ENCODE peak calls at places on chromosomes 3 and 15, in eight cellular contexts. B is testis, S is lung, W is heart left ventricle, X is psoas muscle, G is AG10803, E is tibial nerve, Z is A549. H is an unnamed sample.

GRCh38 chr3:192188218-192188835 is 539.0 kb downstream of the FGF12 start:
- DNase-seq in G (no peak), B (peak), E (no peak), X (peak), Z (peak), W (peak), S (peak), H (peak)

GRCh38 chr3:115804722-115805121 is 181.4 kb downstream of the GAP43 start:
- DNase-seq in S (no peak), G (peak), W (no peak), E (no peak), B (no peak), X (no peak), Z (peak), H (peak)

GRCh38 chr3:194851254-194851653 is 165.6 kb downstream of the FAM43A start:
- DNase-seq in W (peak), E (no peak), S (no peak), G (no peak), Z (no peak), X (no peak), B (no peak), H (no peak)

GRCh38 chr3:156161172-156161571 is 40.8 kb downstream of the KCNAB1 start:
- DNase-seq in W (no peak), E (no peak), G (no peak), B (no peak), X (no peak), Z (no peak), S (no peak), H (peak)

GRCh38 chr3:39407259-39407629 is 724 bp downstream of the RPSA start:
- DNase-seq in X (no peak), W (no peak), S (no peak), E (no peak), B (no peak), Z (no peak), G (peak), H (peak)

GRCh38 chr3:179474480-179474879 is 23.2 kb upstream of the GNB4 start:
- DNase-seq in X (no peak), W (no peak), S (no peak), E (no peak), Z (no peak), G (no peak), B (no peak), H (peak)

GRCh38 chr3:32816439-32817194 is 1.2 kb upstream of the TRIM71 start:
- DNase-seq in Z (no peak), E (no peak), W (no peak), B (peak), S (no peak), G (peak), X (no peak), H (peak)

GRCh38 chr3:2735392-2735894 is 374.7 kb downstream of the IL5RA start:
- DNase-seq in S (no peak), B (no peak), X (no peak), Z (no peak), G (no peak), E (no peak), W (no peak), H (no peak)

GRCh38 chr3:184296616-184297015 is 2.4 kb upstream of the PSMD2 start:
- DNase-seq in W (no peak), Z (no peak), G (no peak), B (no peak), E (no peak), S (no peak), X (no peak), H (no peak)

GRCh38 chr3:177764377-177764912 is 567.2 kb upstream of the TBL1XR1 start:
- DNase-seq in B (no peak), X (no peak), Z (no peak), E (no peak), S (no peak), W (no peak), G (peak), H (peak)

GRCh38 chr3:54033761-54034160 is 88.6 kb upstream of the CACNA2D3 start:
- DNase-seq in X (peak), W (no peak), E (no peak), B (peak), Z (no peak), S (no peak), G (no peak), H (no peak)

GRCh38 chr15:78768531-78769408 is 42.5 kb downstream of the ADAMTS7 start:
- DNase-seq in E (no peak), X (no peak), S (no peak), G (no peak), B (no peak), W (peak), Z (no peak), H (no peak)

GRCh38 chr15:101807345-101807945 is 4.1 kb downstream of the OR4F6 start:
- DNase-seq in X (no peak), E (no peak), W (no peak), S (no peak), Z (no peak), B (no peak), G (peak), H (no peak)

GRCh38 chr3:179156775-179157174 is 8.6 kb downstream of the PIK3CA start:
- DNase-seq in W (no peak), Z (no peak), X (no peak), B (no peak), E (no peak), S (no peak), G (no peak), H (peak)

GRCh38 chr3:42934910-42935309 is 29.0 kb downstream of the ZNF662 start:
- DNase-seq in W (no peak), B (no peak), E (no peak), Z (no peak), S (no peak), G (no peak), X (no peak), H (no peak)

GRCh38 chr15:53589526-53590057 is 169.9 kb downstream of the WDR72 start:
- DNase-seq in B (no peak), G (no peak), S (no peak), E (no peak), Z (no peak), X (no peak), W (no peak), H (no peak)

GRCh38 chr3:182487048-182487447 is 306.3 kb upstream of the ATP11B start:
- DNase-seq in Z (no peak), W (no peak), S (no peak), X (no peak), B (no peak), G (no peak), E (no peak), H (no peak)

GRCh38 chr3:149705416-149705815 is 46.9 kb downstream of the COMMD2 start:
- DNase-seq in E (no peak), G (no peak), W (no peak), B (no peak), S (no peak), X (no peak), Z (no peak), H (no peak)

GRCh38 chr3:158057666-158058065 is 48.6 kb downstream of the SHOX2 start:
- DNase-seq in Z (no peak), X (no peak), B (no peak), W (no peak), S (no peak), E (no peak), G (no peak), H (no peak)

GRCh38 chr15:76196949-76197315 is 114.3 kb downstream of the ETFA start:
- DNase-seq in W (peak), B (peak), E (no peak), Z (no peak), S (no peak), G (no peak), X (peak), H (no peak)

GRCh38 chr3:4495294-4496110 is 2.4 kb downstream of the ITPR1 start:
- DNase-seq in S (no peak), E (no peak), B (no peak), G (no peak), W (no peak), X (no peak), Z (no peak), H (no peak)
- H3K4me3 ChIP-seq in S (no peak), E (peak), B (peak), G (no peak), W (peak), X (peak), Z (no peak), H (no peak)

GRCh38 chr3:82012775-82013174 is 251.3 kb upstream of the GBE1 start:
- DNase-seq in E (no peak), Z (no peak), W (no peak), B (no peak), S (no peak), G (no peak), X (no peak), H (peak)
- TF ChIP-seq CTCF in E (no peak), Z (peak), W (no peak), B (no peak), S (no peak), G (peak), X (no peak), H (no peak)

GRCh38 chr15:80893777-80894176 is 95.8 kb downstream of the MESD start:
- DNase-seq in S (no peak), W (peak), E (peak), X (peak), Z (no peak), B (no peak), G (peak), H (no peak)

GRCh38 chr15:80890341-80890972 is 99.2 kb downstream of the MESD start:
- DNase-seq in S (no peak), Z (no peak), G (peak), B (no peak), X (no peak), E (no peak), W (no peak), H (peak)

GRCh38 chr15:80895091-80895490 is 94.5 kb downstream of the MESD start:
- DNase-seq in G (no peak), E (no peak), B (no peak), S (no peak), Z (no peak), W (no peak), X (no peak), H (no peak)

GRCh38 chr15:80891006-80891405 is 98.6 kb downstream of the MESD start:
- DNase-seq in E (no peak), G (peak), S (no peak), Z (no peak), B (no peak), W (no peak), X (no peak), H (no peak)

DNA sequence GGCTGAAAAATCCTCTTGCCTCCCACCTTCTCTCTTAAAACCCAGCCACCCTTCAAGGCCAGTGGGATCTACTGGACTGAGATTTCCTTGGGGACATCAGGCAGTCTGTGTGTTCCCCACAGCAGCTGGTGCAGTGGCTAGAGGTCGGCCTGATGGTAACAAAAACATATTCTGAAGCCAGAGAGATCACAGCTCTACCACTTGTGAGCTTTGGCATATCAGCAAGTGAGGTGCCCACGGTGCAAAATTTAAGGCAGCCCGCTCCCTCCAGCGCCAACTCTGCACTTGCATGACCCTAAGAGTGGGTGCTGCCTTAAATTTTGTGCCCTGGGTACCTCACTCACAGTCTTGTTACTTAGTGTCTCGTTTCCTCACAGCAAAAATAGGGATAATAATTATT is 97.2 kb downstream of the MESD start:
- DNase-seq in E (no peak), G (no peak), Z (no peak), X (no peak), W (no peak), S (no peak), B (no peak), H (no peak)
- H3K4me3 ChIP-seq in E (no peak), G (no peak), Z (no peak), X (no peak), W (no peak), S (no peak), B (no peak), H (no peak)

GRCh38 chr15:60478633-60479360 is at the start of gene ICE2:
- DNase-seq in Z (peak), W (peak), X (peak), G (peak), B (peak), E (peak), S (peak), H (peak)
- TF ChIP-seq CTCF in Z (peak), W (no peak), X (no peak), G (no peak), B (no peak), E (peak), S (no peak), H (no peak)

DNA sequence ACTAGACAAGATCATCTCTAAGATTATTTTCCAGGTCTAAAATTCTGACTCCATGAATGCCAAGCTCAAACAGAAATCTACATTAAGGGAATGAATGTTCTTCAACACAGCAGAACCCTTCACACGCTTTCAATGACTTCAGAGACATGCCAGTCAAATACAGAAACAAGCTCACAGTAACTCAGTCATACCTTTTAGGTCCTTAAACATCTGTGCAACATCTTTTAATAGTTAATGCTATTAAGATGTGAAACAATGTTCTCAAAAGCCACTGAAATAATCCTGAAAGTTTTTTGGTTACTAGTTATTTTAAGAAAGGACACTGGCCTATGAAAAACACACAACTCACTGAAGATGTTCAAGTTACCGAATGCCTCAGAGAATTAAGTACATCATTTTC is 2.5 kb downstream of the DLG1 start:
- DNase-seq in X (no peak), E (no peak), W (no peak), B (no peak), G (no peak), Z (no peak), S (no peak), H (no peak)
- H3K4me3 ChIP-seq in X (peak), E (no peak), W (no peak), B (no peak), G (no peak), Z (no peak), S (no peak), H (peak)

DNA sequence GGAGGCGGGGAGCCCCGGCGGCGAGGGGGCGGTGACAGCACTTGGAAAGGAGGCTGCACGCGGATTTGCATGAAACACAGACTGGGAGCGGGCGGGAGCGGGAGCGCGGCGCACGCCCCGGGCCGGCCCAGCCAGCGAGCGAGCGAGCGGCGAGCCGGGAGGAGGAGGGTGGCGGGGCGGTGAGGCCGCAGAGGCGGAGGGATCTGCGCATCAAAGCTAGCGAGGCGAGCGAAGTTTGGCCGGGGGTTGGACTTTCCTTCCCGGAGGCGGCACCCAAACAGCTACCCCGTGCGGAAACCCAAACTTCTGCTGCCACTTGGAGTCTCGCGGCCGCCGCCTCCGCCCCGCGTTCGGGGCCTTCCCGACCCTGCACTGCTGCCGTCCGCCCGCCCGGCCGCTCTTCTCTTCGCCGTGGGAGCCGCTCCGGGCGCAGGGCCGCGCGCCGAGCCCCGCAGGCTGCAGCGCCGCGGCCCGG is at the start of gene SMAD3:
- DNase-seq in G (peak), X (peak), E (peak), B (peak), Z (peak), S (peak), W (peak), H (peak)
- TF ChIP-seq CTCF in G (peak), X (no peak), E (peak), B (no peak), Z (peak), S (no peak), W (no peak), H (no peak)

GRCh38 chr15:62058327-62059028 is 1.8 kb downstream of the VPS13C start:
- DNase-seq in Z (no peak), X (no peak), B (no peak), E (no peak), W (no peak), S (no peak), G (no peak), H (no peak)
- H3K4me3 ChIP-seq in Z (no peak), X (peak), B (no peak), E (no peak), W (no peak), S (no peak), G (no peak), H (no peak)